ENCODE peak calls at places on chromosomes 16 and 17, in eight cellular contexts. One of them, this sample, is unnamed. For H3K4me1 and H3K9me3, the result is how much of the 10 kb centered on the place peaks cover.

GRCh38 chr17:4488989-4489595 is 9.6 kb upstream of the SPNS2 start:
- DNase-seq in astrocyte: no peak
- DNase-seq in heart right ventricle: no peak
- DNase-seq in GM23248: peak
- DNase-seq in tibial nerve: no peak
- DNase-seq in hepatocyte: no peak
- DNase-seq in CD8-positive, alpha-beta T cell: no peak
- DNase-seq in heart left ventricle: no peak
- DNase-seq in this sample: no peak

GRCh38 chr17:77193653-77194052 is 52.9 kb downstream of the SEC14L1 start:
- DNase-seq in hepatocyte: no peak
- DNase-seq in CD8-positive, alpha-beta T cell: no peak
- DNase-seq in tibial nerve: no peak
- DNase-seq in GM23248: no peak
- DNase-seq in astrocyte: no peak
- DNase-seq in heart right ventricle: no peak
- DNase-seq in heart left ventricle: no peak
- DNase-seq in this sample: no peak

GRCh38 chr17:45325810-45326209 is 9.0 kb upstream of the MAP3K14 start:
- DNase-seq in GM23248: peak
- DNase-seq in CD8-positive, alpha-beta T cell: no peak
- DNase-seq in heart left ventricle: no peak
- DNase-seq in heart right ventricle: no peak
- DNase-seq in tibial nerve: no peak
- DNase-seq in astrocyte: no peak
- DNase-seq in hepatocyte: no peak
- DNase-seq in this sample: no peak

GRCh38 chr16:73371584-73372319 is 323.8 kb upstream of the ZFHX3 start:
- DNase-seq in hepatocyte: peak
- DNase-seq in heart right ventricle: no peak
- DNase-seq in CD8-positive, alpha-beta T cell: no peak
- DNase-seq in heart left ventricle: no peak
- DNase-seq in GM23248: no peak
- DNase-seq in tibial nerve: no peak
- DNase-seq in astrocyte: no peak
- DNase-seq in this sample: no peak

GRCh38 chr17:260031-260791 is 78.8 kb upstream of the DOC2B start:
- DNase-seq in heart right ventricle: no peak
- DNase-seq in hepatocyte: no peak
- DNase-seq in GM23248: no peak
- DNase-seq in astrocyte: no peak
- DNase-seq in tibial nerve: no peak
- DNase-seq in CD8-positive, alpha-beta T cell: no peak
- DNase-seq in heart left ventricle: peak
- DNase-seq in this sample: no peak

GRCh38 chr17:28700278-28700677 is 11.4 kb downstream of the PROCA1 start:
- DNase-seq in GM23248: no peak
- DNase-seq in tibial nerve: no peak
- DNase-seq in CD8-positive, alpha-beta T cell: no peak
- DNase-seq in hepatocyte: no peak
- DNase-seq in astrocyte: no peak
- DNase-seq in heart left ventricle: no peak
- DNase-seq in heart right ventricle: no peak
- DNase-seq in this sample: no peak

GRCh38 chr16:66741131-66741900 is 10.1 kb downstream of the DYNC1LI2 start:
- DNase-seq in heart left ventricle: peak
- DNase-seq in CD8-positive, alpha-beta T cell: no peak
- DNase-seq in tibial nerve: peak
- DNase-seq in hepatocyte: peak
- DNase-seq in astrocyte: peak
- DNase-seq in heart right ventricle: peak
- DNase-seq in GM23248: peak
- DNase-seq in this sample: peak

GRCh38 chr17:7803981-7804380 is 30.0 kb upstream of the KDM6B start:
- DNase-seq in hepatocyte: no peak
- DNase-seq in heart left ventricle: no peak
- DNase-seq in heart right ventricle: no peak
- DNase-seq in tibial nerve: no peak
- DNase-seq in CD8-positive, alpha-beta T cell: no peak
- DNase-seq in astrocyte: no peak
- DNase-seq in GM23248: no peak
- DNase-seq in this sample: peak

GRCh38 chr17:76716146-76716833 is 5.5 kb upstream of the MXRA7 start:
- DNase-seq in heart right ventricle: no peak
- DNase-seq in tibial nerve: peak
- DNase-seq in astrocyte: peak
- DNase-seq in heart left ventricle: peak
- DNase-seq in CD8-positive, alpha-beta T cell: peak
- DNase-seq in hepatocyte: peak
- DNase-seq in GM23248: peak
- DNase-seq in this sample: no peak

GRCh38 chr17:77830816-77831490 is 127.5 kb upstream of the TNRC6C start:
- DNase-seq in heart left ventricle: no peak
- DNase-seq in GM23248: no peak
- DNase-seq in astrocyte: no peak
- DNase-seq in heart right ventricle: no peak
- DNase-seq in CD8-positive, alpha-beta T cell: no peak
- DNase-seq in tibial nerve: no peak
- DNase-seq in hepatocyte: no peak
- DNase-seq in this sample: no peak

GRCh38 chr17:36721560-36722120 is 120.3 kb downstream of the MRM1 start:
- DNase-seq in tibial nerve: no peak
- DNase-seq in heart right ventricle: no peak
- DNase-seq in GM23248: peak
- DNase-seq in astrocyte: no peak
- DNase-seq in CD8-positive, alpha-beta T cell: peak
- DNase-seq in heart left ventricle: no peak
- DNase-seq in hepatocyte: no peak
- DNase-seq in this sample: no peak

GRCh38 chr17:72079700-72080099 is 41.1 kb upstream of the SOX9 start:
- DNase-seq in GM23248: peak
- DNase-seq in heart left ventricle: no peak
- DNase-seq in hepatocyte: no peak
- DNase-seq in heart right ventricle: no peak
- DNase-seq in CD8-positive, alpha-beta T cell: no peak
- DNase-seq in astrocyte: no peak
- DNase-seq in tibial nerve: no peak
- DNase-seq in this sample: no peak

GRCh38 chr16:1791256-1791942 is 2.1 kb downstream of the IGFALS start:
- DNase-seq in tibial nerve: no peak
- DNase-seq in CD8-positive, alpha-beta T cell: no peak
- DNase-seq in astrocyte: no peak
- DNase-seq in heart left ventricle: no peak
- DNase-seq in GM23248: no peak
- DNase-seq in hepatocyte: peak
- DNase-seq in heart right ventricle: peak
- DNase-seq in this sample: no peak

DNA sequence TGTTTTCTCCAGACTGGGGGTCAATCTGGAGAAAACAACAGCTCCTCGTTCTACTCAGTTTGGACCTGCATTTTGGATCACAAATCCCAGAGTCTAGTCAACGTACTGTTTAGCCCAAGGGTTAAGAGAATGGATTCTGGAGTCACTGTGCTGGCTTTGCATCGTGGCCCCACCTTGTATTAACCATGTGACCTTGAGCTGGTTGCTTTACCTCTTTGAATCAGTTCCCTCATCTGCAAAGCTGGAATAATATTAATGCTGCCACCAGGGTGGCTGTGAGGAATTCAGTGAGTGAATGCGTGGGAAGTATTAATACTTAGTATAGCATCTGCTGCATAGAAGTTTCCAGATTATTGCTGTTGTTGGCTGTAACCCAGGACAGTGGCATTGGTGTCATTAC is 11.3 kb upstream of the DHRS7C start:
- DNase-seq in heart right ventricle: no peak
- DNase-seq in GM23248: no peak
- DNase-seq in CD8-positive, alpha-beta T cell: no peak
- DNase-seq in astrocyte: no peak
- DNase-seq in hepatocyte: no peak
- DNase-seq in heart left ventricle: no peak
- DNase-seq in tibial nerve: no peak
- DNase-seq in this sample: no peak
- H3K27ac ChIP-seq in heart right ventricle: no peak
- H3K27ac ChIP-seq in GM23248: no peak
- H3K27ac ChIP-seq in CD8-positive, alpha-beta T cell: no peak
- H3K27ac ChIP-seq in astrocyte: no peak
- H3K27ac ChIP-seq in hepatocyte: no peak
- H3K27ac ChIP-seq in heart left ventricle: no peak
- H3K27ac ChIP-seq in tibial nerve: no peak
- H3K27ac ChIP-seq in this sample: no peak

GRCh38 chr17:75366432-75366831 is 39.0 kb downstream of the GRB2 start:
- DNase-seq in heart right ventricle: no peak
- DNase-seq in hepatocyte: no peak
- DNase-seq in GM23248: no peak
- DNase-seq in astrocyte: no peak
- DNase-seq in tibial nerve: no peak
- DNase-seq in CD8-positive, alpha-beta T cell: no peak
- DNase-seq in heart left ventricle: no peak
- DNase-seq in this sample: no peak

GRCh38 chr17:75367312-75367711 is 38.2 kb downstream of the GRB2 start:
- DNase-seq in heart left ventricle: no peak
- DNase-seq in CD8-positive, alpha-beta T cell: no peak
- DNase-seq in hepatocyte: peak
- DNase-seq in astrocyte: peak
- DNase-seq in GM23248: peak
- DNase-seq in tibial nerve: no peak
- DNase-seq in heart right ventricle: no peak
- DNase-seq in this sample: no peak

GRCh38 chr17:75365009-75365930 is 40.2 kb downstream of the GRB2 start:
- DNase-seq in astrocyte: peak
- DNase-seq in tibial nerve: no peak
- DNase-seq in GM23248: no peak
- DNase-seq in hepatocyte: no peak
- DNase-seq in heart left ventricle: no peak
- DNase-seq in heart right ventricle: no peak
- DNase-seq in CD8-positive, alpha-beta T cell: no peak
- DNase-seq in this sample: no peak

GRCh38 chr17:75364078-75364477 is 41.4 kb downstream of the GRB2 start:
- DNase-seq in heart right ventricle: no peak
- DNase-seq in tibial nerve: no peak
- DNase-seq in heart left ventricle: no peak
- DNase-seq in hepatocyte: no peak
- DNase-seq in astrocyte: peak
- DNase-seq in CD8-positive, alpha-beta T cell: no peak
- DNase-seq in GM23248: peak
- DNase-seq in this sample: no peak

DNA sequence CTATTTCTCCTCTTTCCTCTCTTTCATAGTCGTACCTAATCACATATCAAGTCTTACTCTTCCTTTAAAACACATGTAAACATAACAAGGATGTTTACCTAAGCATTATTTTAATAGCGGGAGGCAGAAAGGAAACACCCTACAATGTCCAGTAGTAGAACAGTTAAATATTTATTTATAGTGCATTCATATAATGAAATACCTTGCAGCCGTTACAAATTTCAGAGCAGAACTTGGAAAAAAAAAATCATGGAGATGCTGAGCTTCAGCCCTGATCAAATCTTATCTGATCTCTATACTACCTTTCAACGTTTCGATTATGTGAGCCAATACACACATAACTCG is 39.6 kb downstream of the GRB2 start:
- DNase-seq in GM23248: no peak
- DNase-seq in tibial nerve: no peak
- DNase-seq in hepatocyte: no peak
- DNase-seq in CD8-positive, alpha-beta T cell: no peak
- DNase-seq in heart left ventricle: no peak
- DNase-seq in heart right ventricle: no peak
- DNase-seq in astrocyte: no peak
- DNase-seq in this sample: no peak
- H3K4me1 ChIP-seq in GM23248: under half
- H3K4me1 ChIP-seq in tibial nerve: under half
- H3K4me1 ChIP-seq in hepatocyte: under half
- H3K4me1 ChIP-seq in CD8-positive, alpha-beta T cell: half or more
- H3K4me1 ChIP-seq in heart left ventricle: under half
- H3K4me1 ChIP-seq in heart right ventricle: under half
- H3K4me1 ChIP-seq in astrocyte: under half
- H3K4me1 ChIP-seq in this sample: half or more

GRCh38 chr17:82949361-82949760 is 109.5 kb upstream of the ZNF750 start:
- DNase-seq in hepatocyte: no peak
- DNase-seq in GM23248: no peak
- DNase-seq in tibial nerve: no peak
- DNase-seq in astrocyte: no peak
- DNase-seq in heart right ventricle: no peak
- DNase-seq in heart left ventricle: no peak
- DNase-seq in CD8-positive, alpha-beta T cell: no peak
- DNase-seq in this sample: peak

GRCh38 chr17:82948081-82948511 is 108.3 kb upstream of the ZNF750 start:
- DNase-seq in heart right ventricle: no peak
- DNase-seq in CD8-positive, alpha-beta T cell: no peak
- DNase-seq in heart left ventricle: no peak
- DNase-seq in astrocyte: no peak
- DNase-seq in tibial nerve: no peak
- DNase-seq in hepatocyte: no peak
- DNase-seq in GM23248: no peak
- DNase-seq in this sample: peak

GRCh38 chr17:82947051-82947991 is 107.5 kb upstream of the ZNF750 start:
- DNase-seq in hepatocyte: no peak
- DNase-seq in heart right ventricle: no peak
- DNase-seq in astrocyte: no peak
- DNase-seq in heart left ventricle: no peak
- DNase-seq in CD8-positive, alpha-beta T cell: no peak
- DNase-seq in tibial nerve: no peak
- DNase-seq in GM23248: no peak
- DNase-seq in this sample: peak

GRCh38 chr17:82949984-82950383 is 110.2 kb upstream of the ZNF750 start:
- DNase-seq in astrocyte: no peak
- DNase-seq in GM23248: no peak
- DNase-seq in heart right ventricle: no peak
- DNase-seq in CD8-positive, alpha-beta T cell: no peak
- DNase-seq in heart left ventricle: no peak
- DNase-seq in hepatocyte: no peak
- DNase-seq in tibial nerve: no peak
- DNase-seq in this sample: no peak

GRCh38 chr17:82948957-82949356 is 109.1 kb upstream of the ZNF750 start:
- DNase-seq in CD8-positive, alpha-beta T cell: no peak
- DNase-seq in tibial nerve: no peak
- DNase-seq in hepatocyte: no peak
- DNase-seq in astrocyte: no peak
- DNase-seq in heart left ventricle: no peak
- DNase-seq in heart right ventricle: no peak
- DNase-seq in GM23248: no peak
- DNase-seq in this sample: no peak
- H3K9me3 ChIP-seq in CD8-positive, alpha-beta T cell: under half
- H3K9me3 ChIP-seq in tibial nerve: under half
- H3K9me3 ChIP-seq in hepatocyte: under half
- H3K9me3 ChIP-seq in astrocyte: under half
- H3K9me3 ChIP-seq in heart left ventricle: under half
- H3K9me3 ChIP-seq in heart right ventricle: under half
- H3K9me3 ChIP-seq in GM23248: under half
- H3K9me3 ChIP-seq in this sample: under half

DNA sequence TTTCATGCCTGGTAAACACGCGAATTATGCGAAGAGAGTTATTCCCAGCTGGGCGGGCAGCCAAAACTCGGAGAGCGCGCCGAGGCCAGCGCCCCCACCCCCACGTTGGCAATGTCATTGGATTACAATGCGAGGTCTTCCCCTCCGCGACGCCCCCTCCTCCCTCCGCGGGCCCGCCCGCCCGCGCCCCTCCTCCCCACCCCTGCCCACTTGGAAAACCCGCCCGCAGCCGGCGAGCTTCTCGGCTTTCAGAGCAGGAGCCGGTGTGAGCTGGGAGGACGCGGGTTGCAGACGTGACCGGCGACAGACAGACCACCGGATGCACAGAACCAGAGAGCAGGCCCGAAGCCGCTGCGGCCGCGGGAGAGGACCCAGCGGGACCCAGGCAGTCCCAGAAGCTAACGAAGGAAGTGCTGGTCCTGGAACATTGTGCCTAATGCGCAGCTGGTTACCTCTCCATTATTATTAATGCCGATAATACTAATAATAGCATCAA is 4.0 kb downstream of the NOG start:
- DNase-seq in tibial nerve: no peak
- DNase-seq in heart right ventricle: peak
- DNase-seq in GM23248: peak
- DNase-seq in heart left ventricle: no peak
- DNase-seq in astrocyte: no peak
- DNase-seq in CD8-positive, alpha-beta T cell: no peak
- DNase-seq in hepatocyte: peak
- DNase-seq in this sample: no peak
- H3K27ac ChIP-seq in tibial nerve: no peak
- H3K27ac ChIP-seq in heart right ventricle: no peak
- H3K27ac ChIP-seq in GM23248: no peak
- H3K27ac ChIP-seq in heart left ventricle: no peak
- H3K27ac ChIP-seq in astrocyte: no peak
- H3K27ac ChIP-seq in CD8-positive, alpha-beta T cell: peak
- H3K27ac ChIP-seq in hepatocyte: peak
- H3K27ac ChIP-seq in this sample: no peak

This sample was measured in upper lobe of left lung.